ENCODE peak calls at places on chromosomes 6 and 20, in four cellular contexts. One of them, this sample, is unnamed.

GRCh38 chr20:33021879-33022732 is 9.3 kb upstream of the BPIFB6 start:
- DNase-seq in tibial nerve: no peak
- DNase-seq in adrenal gland: no peak
- DNase-seq in fibroblast of pulmonary artery: no peak
- DNase-seq in this sample: no peak

GRCh38 chr6:69954733-69955132 is 88.4 kb downstream of the COL19A1 start:
- DNase-seq in fibroblast of pulmonary artery: no peak
- DNase-seq in tibial nerve: no peak
- DNase-seq in adrenal gland: no peak
- DNase-seq in this sample: no peak

GRCh38 chr6:7264041-7264440 is 49.0 kb downstream of the SSR1 start:
- DNase-seq in fibroblast of pulmonary artery: no peak
- DNase-seq in tibial nerve: no peak
- DNase-seq in adrenal gland: peak
- DNase-seq in this sample: no peak

GRCh38 chr6:20915150-20915549 is 380.9 kb downstream of the CDKAL1 start:
- DNase-seq in tibial nerve: no peak
- DNase-seq in fibroblast of pulmonary artery: no peak
- DNase-seq in adrenal gland: no peak
- DNase-seq in this sample: no peak

GRCh38 chr20:52945862-52946522 is 26.2 kb upstream of the TSHZ2 start:
- DNase-seq in fibroblast of pulmonary artery: no peak
- DNase-seq in tibial nerve: no peak
- DNase-seq in adrenal gland: no peak
- DNase-seq in this sample: no peak

GRCh38 chr20:62766716-62767115 is 29.6 kb upstream of the MRGBP start:
- DNase-seq in adrenal gland: no peak
- DNase-seq in tibial nerve: no peak
- DNase-seq in fibroblast of pulmonary artery: peak
- DNase-seq in this sample: no peak

GRCh38 chr6:120077489-120077888 is 727.9 kb upstream of the MAN1A1 start:
- DNase-seq in tibial nerve: no peak
- DNase-seq in adrenal gland: no peak
- DNase-seq in fibroblast of pulmonary artery: peak
- DNase-seq in this sample: peak

GRCh38 chr20:50248104-50248631 is 57.5 kb downstream of the CEBPB start:
- DNase-seq in tibial nerve: no peak
- DNase-seq in fibroblast of pulmonary artery: peak
- DNase-seq in adrenal gland: no peak
- DNase-seq in this sample: peak

GRCh38 chr6:117483645-117484016 is 1.2 kb downstream of the DCBLD1 start:
- DNase-seq in fibroblast of pulmonary artery: peak
- DNase-seq in adrenal gland: peak
- DNase-seq in tibial nerve: no peak
- DNase-seq in this sample: peak

DNA sequence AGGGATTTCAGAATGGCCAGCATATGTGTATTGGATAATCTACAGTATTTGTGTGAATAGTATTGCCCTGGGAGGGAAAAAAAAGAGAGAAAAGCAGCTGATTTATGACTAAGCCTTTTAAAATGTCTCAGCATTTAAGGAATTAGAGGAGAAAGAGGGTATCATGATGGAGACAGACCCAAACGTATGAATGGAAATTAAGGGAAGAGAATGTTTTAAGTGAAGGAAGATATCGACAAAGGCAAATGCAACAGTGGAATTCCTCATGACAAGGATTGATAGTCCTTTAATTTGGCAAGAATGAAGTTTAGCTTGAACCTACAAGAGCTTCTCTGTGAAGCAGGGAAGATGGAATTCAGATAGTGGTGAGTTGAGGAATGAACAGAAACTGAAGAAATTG is 367.3 kb upstream of the POU3F2 start:
- DNase-seq in adrenal gland: no peak
- DNase-seq in tibial nerve: no peak
- DNase-seq in fibroblast of pulmonary artery: no peak
- DNase-seq in this sample: no peak
- TF ChIP-seq CTCF in adrenal gland: no peak
- TF ChIP-seq CTCF in tibial nerve: no peak
- TF ChIP-seq CTCF in fibroblast of pulmonary artery: no peak
- TF ChIP-seq CTCF in this sample: no peak

GRCh38 chr6:15457121-15457646 is 205.6 kb downstream of the DTNBP1 start:
- DNase-seq in tibial nerve: no peak
- DNase-seq in adrenal gland: no peak
- DNase-seq in fibroblast of pulmonary artery: no peak
- DNase-seq in this sample: no peak
- H3K4me3 ChIP-seq in tibial nerve: no peak
- H3K4me3 ChIP-seq in adrenal gland: no peak
- H3K4me3 ChIP-seq in fibroblast of pulmonary artery: no peak
- H3K4me3 ChIP-seq in this sample: no peak

DNA sequence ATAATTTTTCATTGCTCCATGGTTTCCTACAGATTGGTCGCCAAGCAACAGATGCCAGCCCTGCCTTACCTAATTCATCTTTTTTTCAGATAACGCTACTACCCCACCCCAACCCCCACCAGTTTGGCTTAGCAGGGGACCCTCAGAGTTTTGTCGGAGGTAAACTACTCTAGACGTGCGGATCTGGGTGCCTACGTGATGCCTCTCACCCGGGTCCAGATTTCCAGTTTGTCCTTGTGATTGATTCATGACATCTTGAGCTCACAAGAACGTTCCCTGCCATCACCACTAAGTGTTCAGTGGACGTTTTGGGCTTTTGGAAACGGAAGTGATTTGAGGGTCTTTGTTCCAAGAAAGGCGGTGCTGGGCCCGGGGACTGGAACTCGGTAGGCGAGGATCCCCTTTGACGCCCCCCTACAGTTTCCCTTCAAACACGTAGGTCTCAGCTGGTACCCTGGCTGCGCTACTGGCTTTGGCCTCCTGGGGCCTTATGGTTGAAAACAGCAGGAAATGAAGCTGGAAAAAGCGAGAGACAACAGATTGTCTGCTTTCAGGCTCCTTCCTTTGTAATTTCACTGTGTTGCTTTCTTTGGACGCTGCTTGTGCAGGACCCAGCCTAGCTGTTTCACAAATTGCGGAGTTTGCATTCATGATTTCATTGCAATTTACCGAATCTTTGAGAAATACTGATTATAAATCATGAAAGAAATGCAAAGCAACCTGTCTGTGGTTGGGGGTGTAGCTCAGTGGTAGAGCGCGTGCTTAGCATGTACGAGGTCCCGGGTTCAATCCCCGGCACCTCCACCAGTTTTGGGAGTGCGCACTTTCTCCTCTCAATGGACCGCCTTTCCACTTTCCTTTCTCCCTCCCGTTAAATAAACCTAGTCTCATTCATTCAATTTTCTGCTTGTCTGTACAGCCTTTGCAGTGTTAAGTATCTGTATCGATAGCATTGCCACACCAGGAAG is 81.0 kb downstream of the GPX5 start:
- DNase-seq in adrenal gland: no peak
- DNase-seq in fibroblast of pulmonary artery: peak
- DNase-seq in tibial nerve: no peak
- DNase-seq in this sample: peak
- TF ChIP-seq CTCF in adrenal gland: no peak
- TF ChIP-seq CTCF in fibroblast of pulmonary artery: peak
- TF ChIP-seq CTCF in tibial nerve: no peak
- TF ChIP-seq CTCF in this sample: peak

GRCh38 chr6:158642097-158642601 is 2.4 kb downstream of the DYNLT1 start:
- DNase-seq in fibroblast of pulmonary artery: peak
- DNase-seq in adrenal gland: peak
- DNase-seq in tibial nerve: no peak
- DNase-seq in this sample: peak
- H3K4me3 ChIP-seq in fibroblast of pulmonary artery: peak
- H3K4me3 ChIP-seq in adrenal gland: no peak
- H3K4me3 ChIP-seq in tibial nerve: no peak
- H3K4me3 ChIP-seq in this sample: peak

GRCh38 chr20:6942266-6942665 is 174.8 kb downstream of the BMP2 start:
- DNase-seq in fibroblast of pulmonary artery: no peak
- DNase-seq in tibial nerve: no peak
- DNase-seq in adrenal gland: no peak
- DNase-seq in this sample: no peak

GRCh38 chr20:6940052-6940451 is 172.6 kb downstream of the BMP2 start:
- DNase-seq in fibroblast of pulmonary artery: peak
- DNase-seq in tibial nerve: no peak
- DNase-seq in adrenal gland: no peak
- DNase-seq in this sample: no peak

GRCh38 chr20:6944292-6944691 is 176.8 kb downstream of the BMP2 start:
- DNase-seq in adrenal gland: no peak
- DNase-seq in tibial nerve: no peak
- DNase-seq in fibroblast of pulmonary artery: no peak
- DNase-seq in this sample: no peak
- TF ChIP-seq CTCF in adrenal gland: no peak
- TF ChIP-seq CTCF in tibial nerve: no peak
- TF ChIP-seq CTCF in fibroblast of pulmonary artery: no peak
- TF ChIP-seq CTCF in this sample: no peak

DNA sequence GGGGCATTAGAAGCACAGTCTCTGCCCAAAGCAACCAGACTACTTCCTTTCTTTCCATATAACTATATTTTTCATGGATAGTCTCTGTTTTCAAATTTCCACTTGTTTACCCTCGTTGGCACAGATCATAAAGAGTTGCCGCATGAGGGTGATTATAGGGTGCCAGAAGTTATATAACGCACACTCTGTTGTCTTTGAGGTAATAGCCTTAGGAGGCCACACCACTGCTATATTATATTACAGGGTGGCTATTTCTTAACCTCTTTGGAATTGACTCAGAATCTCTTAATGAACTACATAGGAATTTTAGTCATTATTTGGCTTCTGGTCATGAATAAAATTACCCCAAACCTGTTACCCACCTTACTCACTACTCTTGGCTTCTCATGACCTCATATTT is 43.7 kb downstream of the KCNQ5 start:
- DNase-seq in adrenal gland: no peak
- DNase-seq in fibroblast of pulmonary artery: no peak
- DNase-seq in tibial nerve: no peak
- DNase-seq in this sample: no peak
- H3K4me3 ChIP-seq in adrenal gland: no peak
- H3K4me3 ChIP-seq in fibroblast of pulmonary artery: no peak
- H3K4me3 ChIP-seq in tibial nerve: no peak
- H3K4me3 ChIP-seq in this sample: no peak

GRCh38 chr6:32168350-32168749 is 4.0 kb downstream of the EGFL8 start:
- DNase-seq in adrenal gland: no peak
- DNase-seq in fibroblast of pulmonary artery: no peak
- DNase-seq in tibial nerve: no peak
- DNase-seq in this sample: no peak
- TF ChIP-seq CTCF in adrenal gland: no peak
- TF ChIP-seq CTCF in fibroblast of pulmonary artery: no peak
- TF ChIP-seq CTCF in tibial nerve: no peak
- TF ChIP-seq CTCF in this sample: no peak

DNA sequence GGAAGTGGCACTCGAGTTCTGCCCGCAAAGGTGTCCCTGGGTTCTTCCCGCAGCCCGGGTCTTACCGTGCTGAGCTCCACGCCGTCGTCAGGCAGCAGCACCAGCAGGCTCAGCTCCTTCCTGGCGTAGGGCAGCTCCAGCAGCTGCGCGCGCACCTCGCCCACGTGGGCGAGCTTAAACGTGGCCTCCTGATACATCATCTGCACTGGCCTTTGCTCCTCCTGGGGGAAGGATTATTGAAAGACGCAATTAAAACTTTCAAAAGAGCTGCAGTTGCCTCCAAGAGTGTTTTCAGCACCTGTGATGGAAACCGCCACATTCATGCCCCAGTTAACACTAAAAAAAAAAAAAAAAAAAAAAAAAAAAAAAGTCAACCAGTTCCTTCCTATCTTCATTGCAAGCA is 11.3 kb downstream of the SERPINB9 start:
- DNase-seq in fibroblast of pulmonary artery: no peak
- DNase-seq in tibial nerve: no peak
- DNase-seq in adrenal gland: no peak
- DNase-seq in this sample: no peak
- H3K4me3 ChIP-seq in fibroblast of pulmonary artery: no peak
- H3K4me3 ChIP-seq in tibial nerve: no peak
- H3K4me3 ChIP-seq in adrenal gland: no peak
- H3K4me3 ChIP-seq in this sample: no peak

GRCh38 chr6:73309534-73309783 is 44.6 kb downstream of the DPPA5 start:
- DNase-seq in adrenal gland: no peak
- DNase-seq in fibroblast of pulmonary artery: no peak
- DNase-seq in tibial nerve: no peak
- DNase-seq in this sample: no peak

GRCh38 chr6:73309784-73310502 is 44.1 kb downstream of the DPPA5 start:
- DNase-seq in tibial nerve: peak
- DNase-seq in fibroblast of pulmonary artery: peak
- DNase-seq in adrenal gland: no peak
- DNase-seq in this sample: peak

GRCh38 chr6:73314577-73315492 is 39.2 kb downstream of the DPPA5 start:
- DNase-seq in adrenal gland: no peak
- DNase-seq in fibroblast of pulmonary artery: no peak
- DNase-seq in tibial nerve: no peak
- DNase-seq in this sample: no peak

GRCh38 chr6:73308712-73309533 is 45.2 kb downstream of the DPPA5 start:
- DNase-seq in adrenal gland: no peak
- DNase-seq in tibial nerve: no peak
- DNase-seq in fibroblast of pulmonary artery: peak
- DNase-seq in this sample: peak
- TF ChIP-seq CTCF in adrenal gland: no peak
- TF ChIP-seq CTCF in tibial nerve: no peak
- TF ChIP-seq CTCF in fibroblast of pulmonary artery: peak
- TF ChIP-seq CTCF in this sample: peak

GRCh38 chr6:150723056-150723658 is 123.5 kb downstream of the PLEKHG1 start:
- DNase-seq in fibroblast of pulmonary artery: no peak
- DNase-seq in adrenal gland: no peak
- DNase-seq in tibial nerve: no peak
- DNase-seq in this sample: no peak

GRCh38 chr6:150719861-150720260 is 120.2 kb downstream of the PLEKHG1 start:
- DNase-seq in tibial nerve: no peak
- DNase-seq in fibroblast of pulmonary artery: no peak
- DNase-seq in adrenal gland: no peak
- DNase-seq in this sample: no peak

GRCh38 chr6:150723857-150724256 is 124.2 kb downstream of the PLEKHG1 start:
- DNase-seq in adrenal gland: no peak
- DNase-seq in fibroblast of pulmonary artery: no peak
- DNase-seq in tibial nerve: no peak
- DNase-seq in this sample: no peak

GRCh38 chr6:150720774-150721233 is 121.1 kb downstream of the PLEKHG1 start:
- DNase-seq in fibroblast of pulmonary artery: peak
- DNase-seq in tibial nerve: no peak
- DNase-seq in adrenal gland: no peak
- DNase-seq in this sample: no peak

DNA sequence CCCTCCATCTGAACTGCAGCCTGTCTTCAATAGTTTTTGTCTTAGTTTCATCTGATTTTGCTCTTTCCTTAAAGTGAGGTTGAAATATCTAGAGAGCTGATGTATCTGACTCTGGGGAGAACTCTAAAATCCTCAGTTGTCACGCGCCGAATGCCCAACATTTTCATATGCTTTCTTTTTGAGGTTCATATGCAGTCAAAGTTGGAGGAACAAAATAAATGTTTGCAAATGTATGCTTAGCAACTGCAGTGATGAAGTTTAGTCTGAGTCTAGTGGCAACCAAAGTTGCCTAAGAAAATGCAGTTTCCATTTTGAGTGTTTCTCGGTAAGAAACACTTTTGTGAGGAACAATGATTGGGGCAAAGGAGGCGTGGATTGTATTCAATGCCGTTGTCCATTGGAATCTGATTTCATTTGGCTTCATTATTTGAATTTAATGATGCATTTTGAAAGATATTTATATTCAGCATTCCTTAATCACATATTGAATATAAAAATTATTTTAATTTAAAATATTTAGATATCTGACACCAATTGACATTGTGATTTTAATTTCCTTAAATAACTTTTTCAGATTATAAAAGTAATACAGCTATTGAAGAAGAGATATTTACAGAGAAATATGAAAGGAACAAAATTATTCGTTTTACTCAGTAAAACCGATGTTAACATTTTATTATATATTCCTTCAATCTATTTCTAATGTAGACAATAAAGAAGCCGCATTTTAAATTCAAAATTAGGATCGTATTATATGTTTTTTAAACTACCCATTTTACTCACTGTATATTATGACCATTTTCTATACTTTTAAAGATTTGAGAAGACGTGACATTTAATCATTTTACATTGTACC is 122.0 kb downstream of the PLEKHG1 start:
- DNase-seq in tibial nerve: no peak
- DNase-seq in fibroblast of pulmonary artery: no peak
- DNase-seq in adrenal gland: no peak
- DNase-seq in this sample: no peak
- H3K4me3 ChIP-seq in tibial nerve: no peak
- H3K4me3 ChIP-seq in fibroblast of pulmonary artery: no peak
- H3K4me3 ChIP-seq in adrenal gland: no peak
- H3K4me3 ChIP-seq in this sample: no peak